ENCODE peak calls at places on chromosomes 11 and 22, in five cellular contexts. O is HepG2, E is HEK293T, T is K562, Q is SK-N-SH. W is an unnamed sample.

GRCh38 chr11:35662061-35662648 is 420 bp upstream of the TRIM44 start:
- DNase-seq in O (peak), E (no peak), T (no peak), Q (peak), W (peak)

GRCh38 chr11:131809203-131809948 is 439.0 kb downstream of the NTM start:
- DNase-seq in O (no peak), E (no peak), T (no peak), Q (no peak), W (no peak)

GRCh38 chr11:72433455-72434061 is 773 bp downstream of the CLPB start:
- DNase-seq in O (no peak), E (no peak), T (no peak), Q (no peak), W (no peak)

GRCh38 chr11:2999464-2999998 is 7.4 kb upstream of the NAP1L4 start:
- DNase-seq in O (no peak), E (no peak), T (no peak), Q (no peak), W (no peak)

GRCh38 chr11:93668171-93668570 is 6.7 kb downstream of the CEP295 start:
- DNase-seq in O (no peak), E (no peak), T (no peak), Q (no peak), W (no peak)

GRCh38 chr11:128903248-128904041 is 12.3 kb downstream of the KCNJ5 start:
- DNase-seq in O (no peak), E (no peak), T (no peak), Q (no peak), W (no peak)

GRCh38 chr11:43664295-43664694 is 16.2 kb upstream of the HSD17B12 start:
- DNase-seq in O (no peak), E (no peak), T (no peak), Q (peak), W (no peak)

GRCh38 chr22:46652930-46653331 is 32.7 kb downstream of the GRAMD4 start:
- DNase-seq in O (peak), E (no peak), T (no peak), Q (no peak), W (no peak)

GRCh38 chr22:21694394-21694793 is 28.6 kb downstream of the PPIL2 start:
- DNase-seq in O (no peak), E (no peak), T (no peak), Q (no peak), W (no peak)

GRCh38 chr11:8339592-8340022 is 75.9 kb upstream of the LMO1 start:
- DNase-seq in O (no peak), E (no peak), T (no peak), Q (no peak), W (no peak)

GRCh38 chr11:8228206-8228605 is 35.5 kb downstream of the LMO1 start:
- DNase-seq in O (no peak), E (no peak), T (no peak), Q (no peak), W (no peak)

GRCh38 chr11:43508511-43508918 is 149.8 kb downstream of the TTC17 start:
- DNase-seq in O (no peak), E (no peak), T (no peak), Q (no peak), W (no peak)

GRCh38 chr11:122175316-122175715 is 59.3 kb upstream of the BLID start:
- DNase-seq in O (no peak), E (no peak), T (no peak), Q (no peak), W (no peak)

GRCh38 chr11:124896071-124896750 is 1.5 kb downstream of the ROBO4 start:
- DNase-seq in O (no peak), E (no peak), T (no peak), Q (peak), W (no peak)

GRCh38 chr11:6812391-6813005 is 13.0 kb upstream of the OR6A2 start:
- DNase-seq in O (peak), E (peak), T (peak), Q (peak), W (peak)

GRCh38 chr11:59247535-59248227 is 35.0 kb upstream of the MPEG1 start:
- DNase-seq in O (no peak), E (no peak), T (no peak), Q (no peak), W (no peak)

GRCh38 chr11:110196241-110196754 is 100.1 kb downstream of the RDX start:
- DNase-seq in O (peak), E (no peak), T (no peak), Q (no peak), W (no peak)

GRCh38 chr11:117072517-117073218 is 25.6 kb downstream of the SIK3 start:
- DNase-seq in O (peak), E (no peak), T (peak), Q (no peak), W (peak)

GRCh38 chr11:43427971-43428370 is 69.3 kb downstream of the TTC17 start:
- DNase-seq in O (no peak), E (no peak), T (no peak), Q (no peak), W (no peak)

GRCh38 chr22:21856197-21856596 is 11.2 kb downstream of the MAPK1 start:
- DNase-seq in O (no peak), E (no peak), T (peak), Q (no peak), W (no peak)

GRCh38 chr11:83464181-83464580 is 178.0 kb upstream of the CCDC90B start:
- DNase-seq in O (no peak), E (no peak), T (no peak), Q (no peak), W (no peak)
- TF ChIP-seq FOXM1 in O (no peak), E (no peak), T (no peak), Q (no peak), W (no peak)

DNA sequence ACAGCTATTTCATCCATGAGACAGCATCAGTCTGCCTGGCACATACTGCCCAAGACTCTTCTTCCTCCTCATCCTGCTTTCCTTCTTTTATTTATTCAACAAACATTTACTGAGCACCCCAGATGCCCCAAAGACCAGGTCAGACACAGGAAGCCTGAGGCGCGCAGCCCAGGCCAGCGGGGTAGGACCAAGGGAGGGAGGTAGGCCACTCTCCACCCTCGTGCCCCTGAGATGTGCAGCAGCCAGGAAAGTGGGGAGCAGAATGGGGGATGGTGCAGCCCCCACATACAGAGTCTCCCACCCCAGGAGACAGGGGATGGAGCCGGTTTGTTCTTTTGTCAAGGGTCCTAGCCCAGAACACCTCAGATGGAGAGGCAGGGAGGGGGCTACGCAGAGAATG is 4.2 kb upstream of the IL2RB start:
- DNase-seq in O (no peak), E (no peak), T (no peak), Q (no peak), W (no peak)
- TF ChIP-seq FOXM1 in O (no peak), E (no peak), T (no peak), Q (no peak), W (no peak)

GRCh38 chr22:17786435-17787158 is 12.3 kb upstream of the BID start:
- DNase-seq in O (peak), E (no peak), T (peak), Q (no peak), W (no peak)
- TF ChIP-seq FOXM1 in O (no peak), E (no peak), T (no peak), Q (no peak), W (no peak)

GRCh38 chr11:63639195-63639832 is 25.1 kb upstream of the PLAAT3 start:
- DNase-seq in O (no peak), E (no peak), T (no peak), Q (no peak), W (no peak)

GRCh38 chr11:63641727-63642126 is 27.5 kb upstream of the PLAAT3 start:
- DNase-seq in O (no peak), E (no peak), T (no peak), Q (no peak), W (no peak)

DNA sequence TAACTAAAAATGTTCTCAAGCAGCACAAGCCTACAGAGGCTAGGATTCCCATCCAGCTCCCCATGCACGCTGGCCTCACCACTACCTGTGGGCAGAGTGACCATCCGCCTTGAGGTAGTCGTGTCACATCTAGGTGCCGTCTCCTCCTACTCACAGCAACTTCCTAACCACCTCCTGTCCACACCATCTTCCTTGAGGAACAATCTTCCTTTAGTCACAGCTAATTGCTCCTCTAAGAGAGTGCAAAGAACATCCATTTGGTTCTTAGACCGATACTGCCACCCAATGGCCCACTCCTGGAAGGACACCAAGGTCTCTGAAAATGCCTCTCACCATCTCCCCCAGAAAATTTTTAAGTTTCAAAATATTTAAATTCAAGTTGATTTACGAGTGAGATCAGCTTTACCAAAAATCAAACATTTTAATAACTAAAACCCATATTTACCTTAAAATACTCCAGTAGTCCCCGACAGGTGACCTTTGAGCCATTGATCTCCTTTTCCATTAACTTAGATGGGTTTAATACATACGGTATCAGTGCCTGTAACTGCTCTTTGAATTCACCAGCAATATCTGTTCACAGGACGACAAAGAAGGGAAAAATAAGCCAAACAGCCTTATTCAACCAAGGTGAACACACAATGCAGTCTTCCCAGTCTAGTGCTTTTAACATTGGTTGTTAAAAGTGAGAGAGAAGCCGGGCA is 21.7 kb upstream of the PLAAT3 start:
- DNase-seq in O (peak), E (peak), T (peak), Q (peak), W (peak)
- TF ChIP-seq FOXM1 in O (no peak), E (no peak), T (no peak), Q (no peak), W (peak)

GRCh38 chr22:25942989-25943411 is 201.0 kb downstream of the MYO18B start:
- DNase-seq in O (no peak), E (no peak), T (no peak), Q (peak), W (no peak)
- TF ChIP-seq FOXM1 in O (no peak), E (no peak), T (no peak), Q (no peak), W (no peak)

GRCh38 chr22:24005201-24005600 is at the start of gene GSTT4:
- DNase-seq in O (no peak), E (no peak), T (no peak), Q (no peak), W (no peak)
- TF ChIP-seq FOXM1 in O (no peak), E (no peak), T (no peak), Q (no peak), W (no peak)

GRCh38 chr11:40186401-40187091 is 1272.9 kb downstream of the LRRC4C start:
- DNase-seq in O (peak), E (no peak), T (no peak), Q (peak), W (no peak)

GRCh38 chr11:40183073-40184064 is 1276.1 kb downstream of the LRRC4C start:
- DNase-seq in O (no peak), E (no peak), T (no peak), Q (no peak), W (peak)

GRCh38 chr11:40187092-40187403 is 1272.4 kb downstream of the LRRC4C start:
- DNase-seq in O (no peak), E (no peak), T (no peak), Q (no peak), W (no peak)

GRCh38 chr11:40188848-40189247 is 1270.6 kb downstream of the LRRC4C start:
- DNase-seq in O (peak), E (no peak), T (no peak), Q (no peak), W (no peak)

GRCh38 chr11:40185793-40186192 is 1273.7 kb downstream of the LRRC4C start:
- DNase-seq in O (no peak), E (no peak), T (no peak), Q (no peak), W (no peak)
- TF ChIP-seq FOXM1 in O (no peak), E (no peak), T (no peak), Q (no peak), W (no peak)

GRCh38 chr11:13316528-13316961 is 39.0 kb downstream of the BMAL1 start:
- DNase-seq in O (no peak), E (no peak), T (no peak), Q (no peak), W (no peak)
- TF ChIP-seq FOXM1 in O (no peak), E (no peak), T (no peak), Q (no peak), W (no peak)

GRCh38 chr22:25840162-25840561 is 98.2 kb downstream of the MYO18B start:
- DNase-seq in O (no peak), E (no peak), T (no peak), Q (no peak), W (no peak)

GRCh38 chr22:25839755-25840154 is 97.8 kb downstream of the MYO18B start:
- DNase-seq in O (no peak), E (no peak), T (no peak), Q (no peak), W (no peak)

GRCh38 chr22:25841775-25842174 is 99.8 kb downstream of the MYO18B start:
- DNase-seq in O (no peak), E (no peak), T (no peak), Q (no peak), W (no peak)

GRCh38 chr22:25838960-25839741 is 97.2 kb downstream of the MYO18B start:
- DNase-seq in O (no peak), E (no peak), T (no peak), Q (no peak), W (no peak)

GRCh38 chr22:25840883-25841282 is 98.9 kb downstream of the MYO18B start:
- DNase-seq in O (no peak), E (no peak), T (no peak), Q (no peak), W (no peak)
- TF ChIP-seq FOXM1 in O (no peak), E (no peak), T (no peak), Q (no peak), W (no peak)